ENCODE peak calls at places on chromosomes 11 and 22, in seven cellular contexts. One of them, this sample, is unnamed.

GRCh38 chr11:86152006-86152862 is 83.3 kb upstream of the PICALM start:
- DNase-seq in kidney: no peak
- DNase-seq in fibroblast of villous mesenchyme: no peak
- DNase-seq in activated T-cell treated with anti-CD3 and anti-CD28 coated beads, Interleukin-2, amount 50 U/mL, for 24 hours: no peak
- DNase-seq in A549: no peak
- DNase-seq in transverse colon: no peak
- DNase-seq in T1000: no peak
- DNase-seq in this sample: no peak

GRCh38 chr11:64007629-64008282 is 21.5 kb downstream of the OTUB1 start:
- DNase-seq in transverse colon: peak
- DNase-seq in activated T-cell treated with anti-CD3 and anti-CD28 coated beads, Interleukin-2, amount 50 U/mL, for 24 hours: no peak
- DNase-seq in A549: peak
- DNase-seq in kidney: peak
- DNase-seq in fibroblast of villous mesenchyme: peak
- DNase-seq in T1000: no peak
- DNase-seq in this sample: peak

GRCh38 chr11:6055569-6055968 is 25.0 kb upstream of the OR56A1 start:
- DNase-seq in activated T-cell treated with anti-CD3 and anti-CD28 coated beads, Interleukin-2, amount 50 U/mL, for 24 hours: no peak
- DNase-seq in fibroblast of villous mesenchyme: no peak
- DNase-seq in A549: no peak
- DNase-seq in T1000: no peak
- DNase-seq in kidney: no peak
- DNase-seq in transverse colon: no peak
- DNase-seq in this sample: no peak

GRCh38 chr22:43854151-43854785 is 8.0 kb downstream of the SULT4A1 start:
- DNase-seq in T1000: no peak
- DNase-seq in transverse colon: no peak
- DNase-seq in kidney: peak
- DNase-seq in fibroblast of villous mesenchyme: no peak
- DNase-seq in A549: no peak
- DNase-seq in activated T-cell treated with anti-CD3 and anti-CD28 coated beads, Interleukin-2, amount 50 U/mL, for 24 hours: no peak
- DNase-seq in this sample: peak

GRCh38 chr11:3882671-3883070 is 27.2 kb downstream of the STIM1 start:
- DNase-seq in transverse colon: no peak
- DNase-seq in activated T-cell treated with anti-CD3 and anti-CD28 coated beads, Interleukin-2, amount 50 U/mL, for 24 hours: no peak
- DNase-seq in A549: no peak
- DNase-seq in T1000: no peak
- DNase-seq in fibroblast of villous mesenchyme: no peak
- DNase-seq in kidney: no peak
- DNase-seq in this sample: no peak

GRCh38 chr22:30375312-30375849 is 11.8 kb downstream of the RNF215 start:
- DNase-seq in activated T-cell treated with anti-CD3 and anti-CD28 coated beads, Interleukin-2, amount 50 U/mL, for 24 hours: no peak
- DNase-seq in A549: no peak
- DNase-seq in transverse colon: no peak
- DNase-seq in T1000: no peak
- DNase-seq in fibroblast of villous mesenchyme: no peak
- DNase-seq in kidney: peak
- DNase-seq in this sample: no peak

GRCh38 chr11:117143390-117143789 is 697 bp upstream of the PAFAH1B2 start:
- DNase-seq in transverse colon: peak
- DNase-seq in T1000: no peak
- DNase-seq in fibroblast of villous mesenchyme: peak
- DNase-seq in activated T-cell treated with anti-CD3 and anti-CD28 coated beads, Interleukin-2, amount 50 U/mL, for 24 hours: peak
- DNase-seq in A549: peak
- DNase-seq in kidney: no peak
- DNase-seq in this sample: peak

GRCh38 chr22:47034905-47035419 is 272.5 kb downstream of the TBC1D22A start:
- DNase-seq in activated T-cell treated with anti-CD3 and anti-CD28 coated beads, Interleukin-2, amount 50 U/mL, for 24 hours: no peak
- DNase-seq in kidney: peak
- DNase-seq in A549: no peak
- DNase-seq in fibroblast of villous mesenchyme: no peak
- DNase-seq in transverse colon: no peak
- DNase-seq in T1000: no peak
- DNase-seq in this sample: no peak

GRCh38 chr11:57751676-57752253 is at the start of gene BTBD18:
- DNase-seq in activated T-cell treated with anti-CD3 and anti-CD28 coated beads, Interleukin-2, amount 50 U/mL, for 24 hours: no peak
- DNase-seq in A549: peak
- DNase-seq in transverse colon: peak
- DNase-seq in fibroblast of villous mesenchyme: peak
- DNase-seq in kidney: no peak
- DNase-seq in T1000: no peak
- DNase-seq in this sample: peak

GRCh38 chr11:112017538-112017937 is 7.7 kb upstream of the DLAT start:
- DNase-seq in kidney: no peak
- DNase-seq in activated T-cell treated with anti-CD3 and anti-CD28 coated beads, Interleukin-2, amount 50 U/mL, for 24 hours: no peak
- DNase-seq in fibroblast of villous mesenchyme: peak
- DNase-seq in transverse colon: no peak
- DNase-seq in T1000: no peak
- DNase-seq in A549: no peak
- DNase-seq in this sample: no peak

GRCh38 chr11:104073950-104074349 is 37.5 kb downstream of the DDI1 start:
- DNase-seq in fibroblast of villous mesenchyme: peak
- DNase-seq in kidney: no peak
- DNase-seq in A549: peak
- DNase-seq in activated T-cell treated with anti-CD3 and anti-CD28 coated beads, Interleukin-2, amount 50 U/mL, for 24 hours: no peak
- DNase-seq in T1000: no peak
- DNase-seq in transverse colon: no peak
- DNase-seq in this sample: no peak